ENCODE peak calls at places on chromosomes 2 and 18, in ten cellular contexts. B is choroid plexus epithelial cell; A is HFFc6; S is skeletal muscle cell; U is cardiac fibroblast; K is neural crest cell; O is stimulated activated naive CD8-positive, alpha-beta T cell treated with anti-CD3 and anti-CD28 coated beads, Interleukin-15, Interleukin-2, amounts not matched to agents 100 U/mL and 50 U/mL, for 24 hours; N is nucleus accumbens; M is ovary; P is GDM1. E is an unnamed sample.
A peak's percentile ranks its signal among the peaks of the same experiment; 100 is the strongest.

GRCh38 chr2:213162515-213163118 is 11.2 kb upstream of the IKZF2 start:
- DNase-seq in B (peak; percentile 70), A (peak; percentile 56), S (no peak), U (no peak), K (no peak), O (no peak), N (no peak), M (no peak), P (no peak), E (no peak)

GRCh38 chr2:216691210-216691741 is 4.1 kb downstream of the IGFBP5 start:
- DNase-seq in B (peak; percentile 90), A (peak; percentile 60), S (no peak), U (peak; percentile 78), K (peak; percentile 54), O (peak; percentile 37), N (no peak), M (peak; percentile 92), P (no peak), E (peak; percentile 69)

GRCh38 chr2:79670198-79670597 is 157.3 kb downstream of the CTNNA2 start:
- DNase-seq in B (no peak), A (no peak), S (no peak), U (no peak), K (peak; percentile 41), O (no peak), N (no peak), M (no peak), P (no peak), E (peak; percentile 35)

GRCh38 chr18:46518438-46518837 is 138.6 kb downstream of the LOXHD1 start:
- DNase-seq in B (no peak), A (no peak), S (no peak), U (no peak), K (no peak), O (no peak), N (no peak), M (no peak), P (no peak), E (no peak)

GRCh38 chr2:2825516-2826208 is 494.6 kb upstream of the MYT1L start:
- DNase-seq in B (no peak), A (no peak), S (no peak), U (no peak), K (no peak), O (no peak), N (no peak), M (no peak), P (no peak), E (no peak)

GRCh38 chr18:49846718-49847470 is 33.6 kb upstream of the ACAA2 start:
- DNase-seq in B (no peak), A (no peak), S (no peak), U (no peak), K (no peak), O (no peak), N (no peak), M (no peak), P (no peak), E (no peak)

GRCh38 chr18:6920099-6920955 is 190.8 kb downstream of the ARHGAP28 start:
- DNase-seq in B (peak; percentile 87), A (peak; percentile 40), S (peak; percentile 21), U (peak; percentile 77), K (peak; percentile 76), O (peak; percentile 38), N (no peak), M (peak; percentile 58), P (peak; percentile 31), E (peak; percentile 58)

GRCh38 chr18:47917923-47918610 is 12.4 kb downstream of the SMAD2 start:
- DNase-seq in B (no peak), A (no peak), S (no peak), U (no peak), K (no peak), O (no peak), N (no peak), M (no peak), P (no peak), E (no peak)

GRCh38 chr2:23478933-23479683 is 94.1 kb downstream of the KLHL29 start:
- DNase-seq in B (no peak), A (no peak), S (no peak), U (no peak), K (no peak), O (no peak), N (no peak), M (no peak), P (no peak), E (no peak)

E was measured in pancreas.